ENCODE peak calls at places on chromosomes 11 and 22, in seven cellular contexts. I, L, H, B, T, D and R are unnamed samples. For H3K36me3, the result is how much of the 10 kb centered on the place peaks cover.

GRCh38 chr11:36744375-36745168 is 146.5 kb upstream of the RAG2 start:
- DNase-seq in I (peak), L (peak), H (peak), B (peak), T (no peak), D (peak), R (peak)

GRCh38 chr11:124893781-124894401 is 3.8 kb downstream of the ROBO4 start:
- DNase-seq in I (no peak), L (peak), H (no peak), B (no peak), T (no peak), D (no peak), R (no peak)

GRCh38 chr11:86431258-86431657 is 56.6 kb downstream of the CCDC81 start:
- DNase-seq in I (no peak), L (no peak), H (no peak), B (no peak), T (no peak), D (no peak), R (no peak)

GRCh38 chr11:8998017-8998416 is 5.8 kb downstream of the NRIP3 start:
- DNase-seq in I (no peak), L (no peak), H (no peak), B (no peak), T (no peak), D (no peak), R (no peak)

GRCh38 chr11:16791494-16791961 is 53.1 kb downstream of the C11orf58 start:
- DNase-seq in I (no peak), L (no peak), H (no peak), B (peak), T (peak), D (no peak), R (no peak)

GRCh38 chr22:19734163-19734562 is 10.8 kb downstream of the GP1BB start:
- DNase-seq in I (no peak), L (no peak), H (no peak), B (no peak), T (no peak), D (no peak), R (no peak)

GRCh38 chr11:11486002-11486401 is 133.0 kb upstream of the CSNK2A3 start:
- DNase-seq in I (peak), L (no peak), H (no peak), B (no peak), T (no peak), D (peak), R (no peak)

GRCh38 chr22:23750744-23751440 is at the start of gene ZNF70:
- DNase-seq in I (peak), L (peak), H (peak), B (peak), T (no peak), D (peak), R (peak)

GRCh38 chr11:6647282-6647679 is 8.3 kb downstream of the DCHS1 start:
- DNase-seq in I (no peak), L (peak), H (no peak), B (no peak), T (peak), D (no peak), R (peak)

GRCh38 chr11:17405232-17406005 is 17.0 kb upstream of the KCNJ11 start:
- DNase-seq in I (peak), L (peak), H (peak), B (peak), T (no peak), D (peak), R (peak)

GRCh38 chr22:46584081-46584903 is 35.9 kb upstream of the GRAMD4 start:
- DNase-seq in I (no peak), L (peak), H (no peak), B (no peak), T (no peak), D (no peak), R (peak)

GRCh38 chr22:31826443-31826842 is 72.6 kb downstream of the DEPDC5 start:
- DNase-seq in I (no peak), L (no peak), H (no peak), B (no peak), T (no peak), D (no peak), R (no peak)

GRCh38 chr22:27686534-27686933 is 115.0 kb downstream of the MN1 start:
- DNase-seq in I (no peak), L (peak), H (peak), B (peak), T (peak), D (no peak), R (peak)

GRCh38 chr22:37922177-37922576 is 16.1 kb downstream of the MICALL1 start:
- DNase-seq in I (no peak), L (no peak), H (no peak), B (no peak), T (no peak), D (no peak), R (no peak)

GRCh38 chr11:122697636-122698167 is 42.2 kb downstream of the UBASH3B start:
- DNase-seq in I (no peak), L (no peak), H (peak), B (no peak), T (no peak), D (no peak), R (no peak)

GRCh38 chr11:122101625-122102291 is 14.3 kb downstream of the BLID start:
- DNase-seq in I (peak), L (peak), H (no peak), B (peak), T (peak), D (no peak), R (peak)

GRCh38 chr22:44392446-44392921 is 79.7 kb upstream of the SHISAL1 start:
- DNase-seq in I (no peak), L (peak), H (peak), B (peak), T (no peak), D (peak), R (peak)

GRCh38 chr11:134393638-134394037 is 18.4 kb downstream of the B3GAT1 start:
- DNase-seq in I (no peak), L (no peak), H (peak), B (no peak), T (no peak), D (peak), R (no peak)
- TF ChIP-seq CTCF in I (no peak), L (no peak), H (peak), B (no peak), T (no peak), D (peak), R (peak)

GRCh38 chr11:57680552-57680874 is 12.6 kb downstream of the ZDHHC5 start:
- DNase-seq in I (no peak), L (no peak), H (no peak), B (no peak), T (no peak), D (no peak), R (no peak)
- H3K36me3 ChIP-seq in I (under half), L (under half), H (under half), B (under half), T (under half), D (under half), R (half or more)

DNA sequence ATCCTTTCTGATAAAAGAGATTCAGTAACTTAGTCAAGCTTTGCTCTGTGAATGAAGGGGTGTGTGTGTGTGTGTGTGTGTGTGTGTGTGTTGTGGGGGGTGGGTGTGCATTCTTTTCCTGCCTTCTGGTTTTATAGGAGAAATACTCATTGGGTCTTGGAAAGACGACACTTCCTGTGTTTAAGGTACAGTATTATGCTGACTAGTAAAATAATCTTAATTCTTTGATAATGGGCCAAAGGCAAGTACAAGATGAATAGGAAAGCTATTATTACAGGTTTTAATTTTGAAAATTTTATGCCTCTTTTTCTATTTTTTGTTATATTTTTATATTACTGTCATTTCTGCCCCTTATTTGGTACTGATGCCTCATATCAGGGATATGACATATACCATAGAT is 26.1 kb downstream of the HSD17B12 start:
- DNase-seq in I (no peak), L (no peak), H (no peak), B (no peak), T (no peak), D (no peak), R (no peak)
- TF ChIP-seq CTCF in I (no peak), L (no peak), H (no peak), B (no peak), T (no peak), D (no peak), R (no peak)

DNA sequence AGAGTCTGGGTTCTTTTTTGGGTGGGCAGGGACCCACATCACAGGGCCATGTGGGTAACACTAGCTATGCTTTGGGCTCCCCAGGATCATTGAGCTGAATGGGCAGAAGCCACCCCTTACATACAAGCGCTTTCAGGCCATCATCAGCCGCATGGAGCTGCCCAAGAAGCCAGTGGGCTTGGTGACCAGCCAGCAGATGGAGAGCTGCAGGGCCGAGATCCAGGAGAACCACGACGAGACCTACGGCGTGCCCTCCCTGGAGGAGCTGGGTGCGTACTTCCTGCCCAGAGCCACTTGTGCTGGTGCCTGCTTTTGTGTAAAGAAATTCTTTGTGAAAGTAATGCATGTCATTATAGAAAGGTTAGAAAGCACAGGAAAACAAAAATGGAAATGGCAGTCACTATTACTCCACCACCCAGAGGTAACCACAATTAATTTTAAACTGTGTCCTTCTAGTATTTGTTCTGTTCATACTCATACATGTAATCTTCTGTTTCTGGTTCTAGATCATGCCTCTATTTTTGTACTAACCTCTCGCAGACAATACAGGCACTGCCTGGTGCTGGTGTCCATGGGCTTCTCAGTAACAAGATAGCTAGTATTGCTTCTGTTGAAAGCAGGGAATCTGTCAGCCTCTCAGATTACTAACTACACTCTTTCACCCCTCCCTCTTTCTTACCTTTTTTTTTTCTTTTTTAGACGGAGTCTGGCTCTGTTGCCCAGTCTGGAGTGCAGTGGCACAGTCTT is 13.7 kb downstream of the CRY2 start:
- DNase-seq in I (no peak), L (no peak), H (no peak), B (no peak), T (no peak), D (no peak), R (no peak)
- H3K36me3 ChIP-seq in I (half or more), L (under half), H (half or more), B (under half), T (under half), D (under half), R (half or more)

GRCh38 chr11:31800398-31801265 is 10.5 kb downstream of the PAX6 start:
- DNase-seq in I (no peak), L (no peak), H (no peak), B (no peak), T (no peak), D (no peak), R (no peak)
- TF ChIP-seq CTCF in I (no peak), L (no peak), H (no peak), B (no peak), T (no peak), D (no peak), R (no peak)

GRCh38 chr11:95512682-95513081 is 276.9 kb downstream of the FAM76B start:
- DNase-seq in I (peak), L (peak), H (peak), B (peak), T (peak), D (peak), R (peak)
- H3K36me3 ChIP-seq in I (under half), L (under half), H (under half), B (under half), T (under half), D (under half), R (under half)

GRCh38 chr11:65781152-65781961 is 581 bp upstream of the AP5B1 start:
- DNase-seq in I (no peak), L (peak), H (peak), B (peak), T (no peak), D (peak), R (no peak)
- TF ChIP-seq CTCF in I (no peak), L (peak), H (peak), B (peak), T (no peak), D (peak), R (peak)

DNA sequence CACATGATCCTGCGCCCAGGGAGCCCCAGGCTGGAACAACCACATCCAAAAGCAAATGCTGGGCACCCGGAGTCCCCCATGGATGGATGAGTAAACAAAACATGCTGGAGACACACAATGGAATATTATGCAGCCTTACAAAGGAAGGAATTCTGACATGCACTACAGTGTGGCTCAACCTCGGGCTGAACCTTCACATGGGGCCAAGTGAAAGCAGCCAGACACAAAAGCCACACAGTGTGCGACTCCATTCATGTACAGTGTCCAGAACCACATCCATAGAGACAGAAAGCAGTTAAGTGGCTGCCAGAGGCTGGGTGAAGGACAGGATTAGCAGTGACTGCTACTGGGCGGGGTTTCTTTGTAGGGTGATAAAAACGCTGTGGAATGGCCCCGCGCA is 10.1 kb downstream of the POLR3H start:
- DNase-seq in I (no peak), L (no peak), H (no peak), B (no peak), T (no peak), D (no peak), R (no peak)
- H3K36me3 ChIP-seq in I (under half), L (under half), H (under half), B (under half), T (under half), D (under half), R (under half)

GRCh38 chr11:46675288-46675851 is 25.0 kb downstream of the ARHGAP1 start:
- DNase-seq in I (peak), L (peak), H (peak), B (peak), T (peak), D (peak), R (peak)
- TF ChIP-seq CTCF in I (no peak), L (no peak), H (peak), B (no peak), T (peak), D (no peak), R (no peak)